ENCODE peak calls at places on chromosomes 12 and 14, in ten cellular contexts. A is stimulated activated CD8-positive, alpha-beta memory T cell treated with anti-CD3 and anti-CD28 coated beads, Interleukin-7, amount 100 ng/mL, for 4 hours; C is activated T-helper 1 cell treated with Interleukin-2 at 50 U/mL for 16 hours; Z is activated CD8-positive, alpha-beta memory T cell treated with anti-CD3 and anti-CD28 coated beads, Interleukin-2, amount 10 ng/mL, durations not matched to agents 7 days and 5 days; Y is HS-5; K is B cell; I is stimulated activated CD4-positive, alpha-beta T cell treated with anti-CD3 and anti-CD28 coated beads, Interleukin-12 subunit alpha, Interleukin-12 subunit beta, amount 100 ng/mL, for 48 hours; B is hippocampal formation; E is activated CD4-positive, CD25-positive, alpha-beta regulatory T cell treated with anti-CD3 and anti-CD28 coated beads, Interleukin-2, amount 50 U/mL, for 16 hours; Q is nucleus accumbens. L is an unnamed sample.

GRCh38 chr12:53659011-53659551 is 16.8 kb downstream of the ATP5MC2 start:
- DNase-seq in Y (no peak), C (no peak), B (peak; percentile 74), K (no peak), Z (no peak), Q (peak; percentile 37), E (no peak), A (no peak), I (no peak), L (no peak)

GRCh38 chr12:112998997-112999767 is 20.9 kb downstream of the OAS2 start:
- DNase-seq in B (no peak), K (peak; percentile 70), A (no peak), I (no peak), Q (no peak), C (no peak), Y (no peak), E (no peak), Z (no peak), L (no peak)

GRCh38 chr14:104075530-104076151 is 9.9 kb upstream of the ASPG start:
- DNase-seq in Z (no peak), E (no peak), Y (no peak), A (no peak), Q (no peak), I (no peak), B (no peak), C (no peak), K (no peak), L (no peak)

GRCh38 chr12:12467701-12468218 is 94.9 kb downstream of the DUSP16 start:
- DNase-seq in I (no peak), C (peak; percentile 29), Q (no peak), Y (no peak), K (no peak), E (no peak), B (peak; percentile 45), Z (peak; percentile 58), A (peak; percentile 15), L (peak; percentile 53)

GRCh38 chr12:65113621-65114035 is 7.5 kb downstream of the WIF1 start:
- DNase-seq in Q (no peak), K (no peak), E (no peak), B (no peak), I (no peak), Y (no peak), A (no peak), C (no peak), Z (no peak), L (no peak)

GRCh38 chr12:110794623-110795280 is 52.0 kb upstream of the CCDC63 start:
- DNase-seq in C (no peak), I (no peak), Q (no peak), A (no peak), B (no peak), Y (no peak), Z (no peak), E (no peak), K (no peak), L (no peak)

GRCh38 chr12:131801254-131801866 is 26.8 kb upstream of the MMP17 start:
- DNase-seq in A (no peak), Q (no peak), K (no peak), Y (no peak), Z (no peak), E (no peak), I (no peak), B (no peak), C (no peak), L (no peak)

GRCh38 chr12:131775124-131775903 is 52.9 kb upstream of the MMP17 start:
- DNase-seq in K (no peak), E (no peak), Q (no peak), A (no peak), B (no peak), C (no peak), Z (no peak), I (no peak), Y (no peak), L (no peak)

GRCh38 chr12:47545938-47546609 is 159.8 kb downstream of the RPAP3 start:
- DNase-seq in Z (no peak), C (no peak), K (no peak), E (no peak), A (no peak), I (no peak), B (no peak), Q (no peak), Y (no peak), L (no peak)

GRCh38 chr14:32397871-32398640 is 69.0 kb downstream of the AKAP6 start:
- DNase-seq in Y (no peak), K (no peak), B (no peak), Q (no peak), I (no peak), Z (no peak), A (no peak), E (no peak), C (no peak), L (no peak)

GRCh38 chr12:25051583-25052190 is 102.8 kb upstream of the BCAT1 start:
- DNase-seq in Y (no peak), Z (peak; percentile 73), E (peak; percentile 22), B (no peak), I (peak; percentile 31), C (peak; percentile 8), A (peak; percentile 31), K (peak; percentile 69), Q (no peak), L (peak; percentile 23)

GRCh38 chr14:85093631-85094330 is 436.2 kb upstream of the FLRT2 start:
- DNase-seq in I (no peak), C (no peak), B (no peak), Q (no peak), E (no peak), Z (no peak), K (no peak), Y (no peak), A (no peak), L (no peak)

GRCh38 chr12:66629138-66629880 is 49.6 kb downstream of the GRIP1 start:
- DNase-seq in A (no peak), B (no peak), Y (no peak), E (no peak), Z (no peak), I (no peak), K (no peak), C (no peak), Q (no peak), L (no peak)

GRCh38 chr12:8692573-8692972 is 5.2 kb upstream of the RIMKLB start:
- DNase-seq in Q (no peak), B (peak; percentile 22), Z (no peak), C (no peak), I (no peak), Y (no peak), A (no peak), K (peak; percentile 31), E (no peak), L (no peak)

GRCh38 chr12:3797649-3798048 is 44.7 kb upstream of the CRACR2A start:
- DNase-seq in B (no peak), Z (no peak), E (no peak), A (no peak), C (no peak), I (no peak), K (no peak), Q (no peak), Y (no peak), L (no peak)

GRCh38 chr14:97010491-97011160 is 213.4 kb downstream of the VRK1 start:
- DNase-seq in K (no peak), I (no peak), Z (no peak), E (no peak), Q (no peak), B (no peak), C (no peak), A (no peak), Y (no peak), L (no peak)

GRCh38 chr14:60657609-60657983 is 8.3 kb upstream of the SIX1 start:
- DNase-seq in Y (no peak), K (peak; percentile 28), Q (no peak), E (no peak), C (no peak), I (no peak), B (no peak), Z (no peak), A (no peak), L (no peak)

GRCh38 chr14:32932302-32932920 is 6.3 kb upstream of the NPAS3 start:
- DNase-seq in E (no peak), I (no peak), Q (no peak), C (no peak), Z (no peak), Y (no peak), K (no peak), B (no peak), A (no peak), L (no peak)

GRCh38 chr14:74921987-74922751 is 891 bp downstream of the RPS6KL1 start:
- DNase-seq in Y (no peak), Z (no peak), B (no peak), K (no peak), Q (no peak), I (no peak), A (no peak), E (no peak), C (no peak), L (no peak)

GRCh38 chr14:65228436-65228835 is 126.1 kb upstream of the MAX start:
- DNase-seq in C (no peak), A (no peak), E (no peak), K (peak; percentile 76), Z (no peak), I (no peak), Q (no peak), B (no peak), Y (no peak), L (no peak)

GRCh38 chr12:63965936-63966602 is 121.6 kb downstream of the SRGAP1 start:
- DNase-seq in Z (no peak), Y (no peak), K (no peak), B (no peak), E (no peak), A (no peak), I (no peak), Q (no peak), C (no peak), L (no peak)

GRCh38 chr14:65164068-65164824 is 61.9 kb upstream of the MAX start:
- DNase-seq in I (no peak), B (no peak), A (no peak), E (no peak), Q (no peak), Y (peak; percentile 24), C (no peak), K (peak; percentile 76), Z (peak; percentile 48), L (no peak)

GRCh38 chr14:102749393-102749792 is 27.9 kb upstream of the TRAF3 start:
- DNase-seq in A (no peak), E (no peak), Z (no peak), Y (no peak), Q (no peak), I (no peak), K (no peak), C (no peak), B (no peak), L (no peak)

GRCh38 chr14:22567437-22567836 is 21.6 kb downstream of the DAD1 start:
- DNase-seq in K (no peak), A (no peak), B (no peak), Z (peak; percentile 67), Y (no peak), C (no peak), E (no peak), Q (no peak), I (no peak), L (no peak)

GRCh38 chr14:105064721-105065143 is 498 bp downstream of the GPR132 start:
- DNase-seq in K (peak; percentile 46), Q (no peak), Y (no peak), I (no peak), C (no peak), Z (peak; percentile 87), E (no peak), A (no peak), B (no peak), L (no peak)

GRCh38 chr12:70721216-70721615 is 84.0 kb upstream of the PTPRB start:
- DNase-seq in A (no peak), B (no peak), E (no peak), Q (no peak), C (no peak), K (no peak), I (no peak), Y (no peak), Z (no peak), L (no peak)

GRCh38 chr12:65720739-65721138 is 103.5 kb upstream of the HMGA2 start:
- DNase-seq in B (no peak), I (no peak), Z (no peak), Q (no peak), Y (no peak), E (no peak), C (no peak), K (no peak), A (no peak), L (no peak)

GRCh38 chr14:105478624-105479305 is 4.1 kb downstream of the CRIP2 start:
- DNase-seq in C (no peak), B (no peak), A (no peak), E (no peak), Q (no peak), K (peak; percentile 55), Z (no peak), I (no peak), Y (no peak), L (no peak)